ENCODE peak calls at places on chromosomes 2 and 18, in five cellular contexts. O, F, E, C and Y are unnamed samples.
A peak's percentile ranks its signal among the peaks of the same experiment; 100 is the strongest.

GRCh38 chr2:20838016-20838415 is 15.1 kb upstream of the LDAH start:
- DNase-seq in E (no peak), F (no peak), O (no peak), C (no peak), Y (no peak)

GRCh38 chr2:218166791-218167190 is at the start of gene CXCR1:
- DNase-seq in O (no peak), C (no peak), F (no peak), E (no peak), Y (no peak)

GRCh38 chr18:48631851-48632250 is 93.0 kb downstream of the CTIF start:
- DNase-seq in O (no peak), F (no peak), C (no peak), E (no peak), Y (no peak)

GRCh38 chr18:13439475-13439874 is 220.9 kb downstream of the LDLRAD4 start:
- DNase-seq in C (no peak), O (no peak), F (no peak), E (no peak), Y (no peak)

GRCh38 chr2:43569921-43570320 is 25.9 kb downstream of the THADA start:
- DNase-seq in F (no peak), C (no peak), E (no peak), O (no peak), Y (no peak)

GRCh38 chr2:207725815-207726578 is 14.6 kb downstream of the CCNYL1 start:
- DNase-seq in O (no peak), C (no peak), E (peak; percentile 23), F (no peak), Y (peak; percentile 9)

GRCh38 chr2:127149384-127149783 is 42.4 kb upstream of the BIN1 start:
- DNase-seq in O (no peak), F (no peak), E (no peak), C (no peak), Y (no peak)

GRCh38 chr2:205694256-205694655 is 12.0 kb downstream of the NRP2 start:
- DNase-seq in F (no peak), E (no peak), C (no peak), O (no peak), Y (no peak)

GRCh38 chr2:191846787-191847620 is at the start of gene CAVIN2:
- DNase-seq in E (no peak), F (peak; percentile 95), O (peak; percentile 70), C (no peak), Y (peak; percentile 19)

GRCh38 chr2:97968228-97968627 is 27.5 kb downstream of the TMEM131 start:
- DNase-seq in F (no peak), C (no peak), E (no peak), O (no peak), Y (no peak)

DNA sequence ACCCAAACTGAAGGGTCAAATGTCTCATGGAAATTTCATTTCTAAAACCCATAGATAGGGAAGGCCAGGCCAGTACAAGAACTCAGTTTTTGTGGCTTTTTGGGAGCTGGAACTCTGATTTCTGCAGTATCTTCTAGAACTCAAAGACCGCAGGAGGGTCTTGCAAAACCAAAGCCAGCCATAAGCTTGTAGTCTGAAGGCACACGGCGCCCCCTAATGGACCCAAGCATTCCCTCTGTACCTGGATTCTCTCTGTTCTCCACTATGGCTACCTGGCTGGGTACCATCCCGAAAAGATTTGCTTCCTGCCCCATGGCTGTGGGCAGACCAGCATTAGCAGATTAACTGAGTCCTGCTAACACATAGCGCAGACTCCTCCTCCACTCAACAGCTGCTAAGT is 229.0 kb upstream of the SLC14A2 start:
- DNase-seq in O (peak; percentile 31), E (peak; percentile 39), F (peak; percentile 27), C (peak; percentile 57), Y (peak; percentile 57)
- TF ChIP-seq JUND in O (no peak), E (no peak), F (no peak), C (no peak), Y (no peak)

GRCh38 chr2:104378853-104379374 is 475.0 kb upstream of the POU3F3 start:
- DNase-seq in C (peak; percentile 3), O (peak; percentile 5), E (peak; percentile 77), F (peak; percentile 4), Y (peak; percentile 26)
- TF ChIP-seq JUND in C (no peak), O (no peak), E (no peak), F (no peak), Y (no peak)

GRCh38 chr18:58544616-58545337 is 84.1 kb downstream of the ALPK2 start:
- DNase-seq in C (no peak), F (no peak), O (no peak), E (no peak), Y (no peak)
- TF ChIP-seq JUND in C (no peak), F (no peak), O (no peak), E (no peak), Y (no peak)

DNA sequence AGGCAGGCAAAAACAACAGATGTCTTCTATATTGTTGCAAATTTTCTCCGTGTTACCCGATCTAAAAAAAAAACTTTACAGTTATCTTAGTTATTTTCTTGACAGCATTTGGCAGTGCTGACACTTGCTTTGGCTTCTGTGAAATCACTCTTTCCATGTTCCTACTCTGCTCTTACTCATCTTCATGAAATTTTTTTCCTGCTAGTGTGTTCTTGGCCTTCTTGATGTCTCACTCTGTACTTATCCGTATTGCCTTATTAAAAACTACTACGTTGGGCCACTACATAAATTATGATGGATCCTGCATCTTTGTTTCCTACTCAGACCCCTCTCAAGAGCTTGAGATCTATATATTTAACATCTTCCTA is 134.4 kb downstream of the IKZF2 start:
- DNase-seq in C (no peak), F (no peak), E (no peak), O (no peak), Y (no peak)
- TF ChIP-seq JUND in C (no peak), F (no peak), E (no peak), O (no peak), Y (no peak)

DNA sequence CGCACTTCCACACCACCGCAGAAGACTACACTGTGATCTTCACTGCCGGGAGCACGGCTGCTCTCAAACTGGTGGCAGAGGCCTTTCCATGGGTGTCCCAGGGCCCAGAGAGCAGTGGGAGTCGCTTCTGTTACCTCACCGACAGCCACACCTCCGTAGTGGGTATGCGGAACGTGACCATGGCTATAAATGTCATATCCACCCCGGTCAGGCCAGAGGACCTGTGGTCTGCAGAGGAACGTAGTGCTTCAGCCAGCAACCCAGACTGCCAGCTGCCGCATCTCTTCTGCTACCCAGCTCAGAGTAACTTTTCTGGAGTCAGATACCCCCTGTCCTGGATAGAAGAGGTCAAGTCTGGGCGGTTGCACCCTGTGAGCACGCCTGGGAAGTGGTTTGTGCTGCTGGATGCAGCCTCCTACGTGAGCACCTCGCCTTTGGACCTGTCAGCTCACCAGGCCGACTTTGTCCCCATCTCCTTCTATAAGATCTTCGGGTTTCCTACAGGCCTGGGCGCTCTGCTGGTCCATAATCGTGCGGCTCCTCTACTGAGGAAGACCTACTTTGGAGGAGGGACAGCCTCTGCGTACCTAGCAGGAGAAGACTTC is 12.5 kb downstream of the MOCOS start:
- DNase-seq in C (no peak), F (no peak), O (no peak), E (no peak), Y (no peak)
- TF ChIP-seq JUND in C (no peak), F (no peak), O (no peak), E (no peak), Y (no peak)

DNA sequence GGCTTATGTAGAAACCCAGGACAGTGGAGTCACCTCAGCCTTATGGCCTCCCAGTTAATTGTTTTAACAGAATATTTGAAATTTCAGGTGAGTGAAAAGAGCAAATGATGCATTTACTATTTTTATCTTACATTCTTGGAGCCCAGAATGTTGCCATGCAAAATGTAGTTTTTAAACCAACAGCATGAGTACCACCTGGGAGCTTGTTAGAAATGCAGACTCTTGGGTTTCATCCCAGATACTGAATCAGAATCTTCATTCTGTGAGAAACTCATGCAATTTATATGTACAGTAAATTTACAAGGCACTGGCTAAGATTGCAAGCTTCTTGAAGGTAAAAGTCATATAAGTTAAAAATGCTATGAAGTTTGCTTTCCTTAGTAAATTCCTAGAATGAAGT is 654.5 kb upstream of the CDH2 start:
- DNase-seq in C (no peak), E (no peak), F (no peak), O (no peak), Y (no peak)
- TF ChIP-seq JUND in C (no peak), E (no peak), F (no peak), O (no peak), Y (no peak)

GRCh38 chr2:48469731-48470130 is 60.2 kb upstream of the STON1 start:
- DNase-seq in E (no peak), C (no peak), O (no peak), F (no peak), Y (no peak)
- TF ChIP-seq JUND in E (no peak), C (no peak), O (no peak), F (no peak), Y (no peak)

GRCh38 chr2:75608684-75609333 is 37.8 kb upstream of the MRPL19 start:
- DNase-seq in F (peak; percentile 79), O (peak; percentile 67), C (peak; percentile 66), E (peak; percentile 80), Y (peak; percentile 64)
- TF ChIP-seq JUND in F (no peak), O (no peak), C (no peak), E (no peak), Y (no peak)

GRCh38 chr2:5387421-5387820 is 304.8 kb upstream of the SOX11 start:
- DNase-seq in C (no peak), E (no peak), O (no peak), F (no peak), Y (no peak)

GRCh38 chr2:5389740-5390139 is 302.4 kb upstream of the SOX11 start:
- DNase-seq in O (no peak), F (no peak), E (no peak), C (no peak), Y (no peak)

GRCh38 chr2:5391361-5391760 is 300.8 kb upstream of the SOX11 start:
- DNase-seq in O (no peak), C (no peak), F (no peak), E (no peak), Y (no peak)

DNA sequence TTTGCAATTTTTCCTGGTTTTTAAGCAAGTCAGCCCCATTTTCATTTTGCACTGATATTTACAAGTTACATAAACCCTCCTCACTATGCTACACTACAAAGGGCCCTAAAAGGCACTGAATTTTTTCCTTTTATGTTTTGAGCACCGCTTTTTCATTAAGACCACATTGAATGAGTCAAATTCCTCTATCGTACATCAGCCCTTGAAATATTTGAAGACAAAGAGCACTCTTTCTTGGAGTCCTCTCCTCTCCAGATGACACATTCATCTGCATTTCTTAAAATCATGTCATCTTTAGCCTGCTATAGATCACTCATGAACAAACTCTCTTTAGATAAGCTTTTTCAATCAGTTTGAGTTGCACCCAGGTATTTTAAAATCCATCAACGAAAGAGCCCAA is 306.6 kb upstream of the SOX11 start:
- DNase-seq in F (no peak), E (no peak), O (no peak), C (no peak), Y (no peak)
- TF ChIP-seq JUND in F (no peak), E (no peak), O (no peak), C (no peak), Y (no peak)